ENCODE peak calls at places on chromosomes 6 and 20, in eight cellular contexts. V, B, Q, Z, M, S, Y and L are unnamed samples.

GRCh38 chr6:1404066-1404712 is 14.8 kb downstream of the FOXF2 start:
- DNase-seq in V (peak; percentile 48), B (no peak), Q (no peak), Y (no peak), S (no peak), M (no peak), Z (no peak), L (no peak)

GRCh38 chr6:78436335-78436734 is 431.0 kb upstream of the IRAK1BP1 start:
- DNase-seq in V (no peak), Y (no peak), S (no peak), Q (no peak), M (no peak), Z (peak; percentile 3), B (no peak), L (no peak)

GRCh38 chr6:137980777-137981176 is 113.7 kb downstream of the TNFAIP3 start:
- DNase-seq in Q (no peak), Y (no peak), V (no peak), M (no peak), B (no peak), Z (no peak), S (no peak), L (no peak)

GRCh38 chr20:46063652-46064054 is 26.1 kb downstream of the NCOA5 start:
- DNase-seq in Y (no peak), M (no peak), Q (no peak), S (no peak), V (no peak), Z (no peak), B (no peak), L (no peak)

GRCh38 chr6:98044168-98044567 is 761.2 kb upstream of the MMS22L start:
- DNase-seq in V (no peak), Q (no peak), Z (no peak), S (no peak), B (no peak), M (no peak), Y (no peak), L (no peak)

GRCh38 chr6:167298166-167298565 is 7.1 kb downstream of the UNC93A start:
- DNase-seq in B (no peak), Z (no peak), S (no peak), Q (no peak), V (no peak), M (no peak), Y (no peak), L (no peak)

GRCh38 chr6:53335224-53335994 is 13.3 kb downstream of the ELOVL5 start:
- DNase-seq in Y (no peak), V (no peak), Q (peak; percentile 75), M (no peak), S (no peak), Z (peak; percentile 52), B (no peak), L (no peak)

GRCh38 chr20:45087814-45088213 is 13.1 kb downstream of the KCNS1 start:
- DNase-seq in B (no peak), Y (no peak), Z (no peak), V (no peak), M (no peak), S (no peak), Q (no peak), L (no peak)

GRCh38 chr6:17018425-17018824 is 83.4 kb upstream of the STMND1 start:
- DNase-seq in S (no peak), Q (no peak), Y (no peak), M (no peak), B (no peak), V (no peak), Z (no peak), L (no peak)

GRCh38 chr6:148720897-148721296 is 25.9 kb upstream of the UST start:
- DNase-seq in B (no peak), S (no peak), Q (no peak), Y (no peak), Z (no peak), M (no peak), V (no peak), L (no peak)

GRCh38 chr20:15930324-15931305 is 642.6 kb downstream of the KIF16B start:
- DNase-seq in Y (no peak), M (peak; percentile 11), B (no peak), S (peak; percentile 50), Q (no peak), V (no peak), Z (peak; percentile 7), L (no peak)

GRCh38 chr20:19047951-19048296 is 164.5 kb upstream of the SLC24A3 start:
- DNase-seq in Z (no peak), B (no peak), S (no peak), V (no peak), Y (no peak), M (no peak), Q (no peak), L (no peak)

GRCh38 chr6:160967351-160967750 is 24.2 kb upstream of the MAP3K4 start:
- DNase-seq in Z (no peak), B (no peak), S (no peak), M (no peak), Y (no peak), Q (no peak), V (no peak), L (no peak)

GRCh38 chr20:16556299-16556698 is 16.9 kb downstream of the KIF16B start:
- DNase-seq in Z (no peak), B (no peak), Q (no peak), M (no peak), V (no peak), Y (no peak), S (no peak), L (no peak)